ENCODE peak calls at places on chromosomes 5 and 9, in six cellular contexts. W, K, J, O, T and P are unnamed samples.

GRCh38 chr5:120769291-120769872 is 305.3 kb downstream of the PRR16 start:
- DNase-seq in W (no peak), K (no peak), J (no peak), O (no peak), T (peak; percentile 4), P (no peak)

GRCh38 chr9:125425176-125425897 is 163.7 kb downstream of the GAPVD1 start:
- DNase-seq in W (no peak), K (no peak), J (peak; percentile 84), O (no peak), T (no peak), P (no peak)

GRCh38 chr9:20312732-20313131 is 309.6 kb downstream of the MLLT3 start:
- DNase-seq in W (no peak), K (no peak), J (no peak), O (no peak), T (no peak), P (no peak)

GRCh38 chr5:14665110-14665822 is 748 bp downstream of the OTULIN start:
- DNase-seq in W (peak; percentile 47), K (no peak), J (peak; percentile 16), O (peak; percentile 38), T (peak; percentile 14), P (no peak)

GRCh38 chr9:128899566-128900322 is 17.8 kb downstream of the LRRC8A start:
- DNase-seq in W (no peak), K (no peak), J (no peak), O (no peak), T (peak; percentile 31), P (no peak)

GRCh38 chr9:120556780-120557179 is 23.2 kb downstream of the CDK5RAP2 start:
- DNase-seq in W (no peak), K (no peak), J (no peak), O (no peak), T (no peak), P (no peak)

GRCh38 chr5:10645671-10646070 is 81.8 kb downstream of the ANKRD33B start:
- DNase-seq in W (no peak), K (no peak), J (no peak), O (no peak), T (no peak), P (no peak)

GRCh38 chr5:54807421-54807820 is 178.0 kb downstream of the ESM1 start:
- DNase-seq in W (no peak), K (no peak), J (no peak), O (no peak), T (peak; percentile 77), P (no peak)

GRCh38 chr5:152119091-152119490 is 194.4 kb upstream of the GLRA1 start:
- DNase-seq in W (no peak), K (no peak), J (no peak), O (no peak), T (no peak), P (no peak)

GRCh38 chr5:168126606-168127005 is 164.8 kb upstream of the WWC1 start:
- DNase-seq in W (no peak), K (no peak), J (no peak), O (no peak), T (no peak), P (no peak)

GRCh38 chr5:37774912-37775483 is 64.8 kb downstream of the GDNF start:
- DNase-seq in W (no peak), K (no peak), J (no peak), O (peak; percentile 32), T (no peak), P (no peak)